ENCODE peak calls at places on chromosomes 11 and 22, in ten cellular contexts. One of them, this sample, is unnamed.
A peak's percentile ranks its signal among the peaks of the same experiment; 100 is the strongest.

GRCh38 chr22:36223504-36223903 is 15.8 kb downstream of the APOL2 start:
- DNase-seq in BE2C: no peak
- DNase-seq in foreskin keratinocyte: no peak
- DNase-seq in prostate gland: no peak
- DNase-seq in fibroblast of pulmonary artery: no peak
- DNase-seq in tibial artery: no peak
- DNase-seq in mesothelial cell of epicardium: no peak
- DNase-seq in activated CD8-positive, alpha-beta T cell treated with anti-CD3 and anti-CD28 coated beads for 36 hours: no peak
- DNase-seq in heart left ventricle: peak; percentile 26
- DNase-seq in psoas muscle: peak; percentile 73
- DNase-seq in this sample: no peak

GRCh38 chr22:26592368-26593015 is 2.6 kb upstream of the TPST2 start:
- DNase-seq in prostate gland: no peak
- DNase-seq in BE2C: no peak
- DNase-seq in activated CD8-positive, alpha-beta T cell treated with anti-CD3 and anti-CD28 coated beads for 36 hours: peak; percentile 79
- DNase-seq in heart left ventricle: no peak
- DNase-seq in tibial artery: no peak
- DNase-seq in mesothelial cell of epicardium: no peak
- DNase-seq in psoas muscle: no peak
- DNase-seq in fibroblast of pulmonary artery: no peak
- DNase-seq in foreskin keratinocyte: no peak
- DNase-seq in this sample: no peak

GRCh38 chr22:35418088-35418487 is 18.1 kb downstream of the MCM5 start:
- DNase-seq in foreskin keratinocyte: no peak
- DNase-seq in heart left ventricle: no peak
- DNase-seq in fibroblast of pulmonary artery: peak; percentile 40
- DNase-seq in activated CD8-positive, alpha-beta T cell treated with anti-CD3 and anti-CD28 coated beads for 36 hours: no peak
- DNase-seq in BE2C: no peak
- DNase-seq in prostate gland: no peak
- DNase-seq in psoas muscle: no peak
- DNase-seq in tibial artery: no peak
- DNase-seq in mesothelial cell of epicardium: no peak
- DNase-seq in this sample: no peak

GRCh38 chr22:44091751-44092150 is 67.6 kb downstream of the PARVB start:
- DNase-seq in heart left ventricle: no peak
- DNase-seq in mesothelial cell of epicardium: no peak
- DNase-seq in tibial artery: no peak
- DNase-seq in BE2C: no peak
- DNase-seq in fibroblast of pulmonary artery: no peak
- DNase-seq in prostate gland: no peak
- DNase-seq in psoas muscle: peak; percentile 11
- DNase-seq in activated CD8-positive, alpha-beta T cell treated with anti-CD3 and anti-CD28 coated beads for 36 hours: no peak
- DNase-seq in foreskin keratinocyte: no peak
- DNase-seq in this sample: no peak

GRCh38 chr11:60933416-60933815 is 9.2 kb downstream of the TMEM132A start:
- DNase-seq in mesothelial cell of epicardium: no peak
- DNase-seq in foreskin keratinocyte: no peak
- DNase-seq in heart left ventricle: no peak
- DNase-seq in activated CD8-positive, alpha-beta T cell treated with anti-CD3 and anti-CD28 coated beads for 36 hours: no peak
- DNase-seq in prostate gland: no peak
- DNase-seq in tibial artery: no peak
- DNase-seq in BE2C: no peak
- DNase-seq in psoas muscle: peak; percentile 33
- DNase-seq in fibroblast of pulmonary artery: no peak
- DNase-seq in this sample: no peak

GRCh38 chr22:24128024-24128423 is 53.3 kb upstream of the SUSD2 start:
- DNase-seq in foreskin keratinocyte: no peak
- DNase-seq in tibial artery: no peak
- DNase-seq in fibroblast of pulmonary artery: no peak
- DNase-seq in heart left ventricle: no peak
- DNase-seq in psoas muscle: no peak
- DNase-seq in BE2C: no peak
- DNase-seq in mesothelial cell of epicardium: no peak
- DNase-seq in prostate gland: no peak
- DNase-seq in activated CD8-positive, alpha-beta T cell treated with anti-CD3 and anti-CD28 coated beads for 36 hours: no peak
- DNase-seq in this sample: no peak

GRCh38 chr11:20158597-20159257 is 1.5 kb downstream of the DBX1 start:
- DNase-seq in psoas muscle: peak; percentile 58
- DNase-seq in fibroblast of pulmonary artery: peak; percentile 77
- DNase-seq in mesothelial cell of epicardium: peak; percentile 84
- DNase-seq in tibial artery: peak; percentile 39
- DNase-seq in BE2C: no peak
- DNase-seq in activated CD8-positive, alpha-beta T cell treated with anti-CD3 and anti-CD28 coated beads for 36 hours: peak; percentile 27
- DNase-seq in foreskin keratinocyte: peak; percentile 15
- DNase-seq in prostate gland: peak; percentile 9
- DNase-seq in heart left ventricle: peak; percentile 47
- DNase-seq in this sample: no peak

GRCh38 chr11:23021287-23021863 is 161.1 kb upstream of the CCDC179 start:
- DNase-seq in psoas muscle: no peak
- DNase-seq in tibial artery: no peak
- DNase-seq in heart left ventricle: no peak
- DNase-seq in foreskin keratinocyte: no peak
- DNase-seq in BE2C: peak; percentile 22
- DNase-seq in prostate gland: no peak
- DNase-seq in mesothelial cell of epicardium: no peak
- DNase-seq in activated CD8-positive, alpha-beta T cell treated with anti-CD3 and anti-CD28 coated beads for 36 hours: peak; percentile 13
- DNase-seq in fibroblast of pulmonary artery: peak; percentile 47
- DNase-seq in this sample: peak; percentile 11

GRCh38 chr11:120587299-120587698 is 75.8 kb downstream of the GRIK4 start:
- DNase-seq in psoas muscle: no peak
- DNase-seq in foreskin keratinocyte: no peak
- DNase-seq in tibial artery: no peak
- DNase-seq in activated CD8-positive, alpha-beta T cell treated with anti-CD3 and anti-CD28 coated beads for 36 hours: no peak
- DNase-seq in prostate gland: no peak
- DNase-seq in BE2C: no peak
- DNase-seq in heart left ventricle: no peak
- DNase-seq in mesothelial cell of epicardium: no peak
- DNase-seq in fibroblast of pulmonary artery: no peak
- DNase-seq in this sample: no peak

GRCh38 chr11:67357831-67358555 is 4.6 kb upstream of the POLD4 start:
- DNase-seq in prostate gland: no peak
- DNase-seq in activated CD8-positive, alpha-beta T cell treated with anti-CD3 and anti-CD28 coated beads for 36 hours: no peak
- DNase-seq in BE2C: no peak
- DNase-seq in mesothelial cell of epicardium: no peak
- DNase-seq in heart left ventricle: no peak
- DNase-seq in psoas muscle: no peak
- DNase-seq in tibial artery: no peak
- DNase-seq in foreskin keratinocyte: no peak
- DNase-seq in fibroblast of pulmonary artery: peak; percentile 49
- DNase-seq in this sample: no peak

GRCh38 chr11:43830928-43831440 is 49.6 kb upstream of the ALKBH3 start:
- DNase-seq in prostate gland: no peak
- DNase-seq in heart left ventricle: no peak
- DNase-seq in foreskin keratinocyte: peak; percentile 99
- DNase-seq in fibroblast of pulmonary artery: peak; percentile 98
- DNase-seq in tibial artery: peak; percentile 23
- DNase-seq in psoas muscle: peak; percentile 59
- DNase-seq in BE2C: peak; percentile 39
- DNase-seq in mesothelial cell of epicardium: no peak
- DNase-seq in activated CD8-positive, alpha-beta T cell treated with anti-CD3 and anti-CD28 coated beads for 36 hours: peak; percentile 76
- DNase-seq in this sample: no peak

GRCh38 chr11:102886999-102887398 is 12.2 kb upstream of the MMP12 start:
- DNase-seq in heart left ventricle: no peak
- DNase-seq in tibial artery: no peak
- DNase-seq in foreskin keratinocyte: no peak
- DNase-seq in mesothelial cell of epicardium: no peak
- DNase-seq in BE2C: no peak
- DNase-seq in psoas muscle: no peak
- DNase-seq in activated CD8-positive, alpha-beta T cell treated with anti-CD3 and anti-CD28 coated beads for 36 hours: no peak
- DNase-seq in prostate gland: no peak
- DNase-seq in fibroblast of pulmonary artery: no peak
- DNase-seq in this sample: no peak

GRCh38 chr11:6911946-6912345 is 8.9 kb upstream of the OR2D3 start:
- DNase-seq in activated CD8-positive, alpha-beta T cell treated with anti-CD3 and anti-CD28 coated beads for 36 hours: no peak
- DNase-seq in foreskin keratinocyte: no peak
- DNase-seq in mesothelial cell of epicardium: no peak
- DNase-seq in psoas muscle: no peak
- DNase-seq in fibroblast of pulmonary artery: peak; percentile 80
- DNase-seq in tibial artery: no peak
- DNase-seq in BE2C: no peak
- DNase-seq in heart left ventricle: no peak
- DNase-seq in prostate gland: no peak
- DNase-seq in this sample: no peak

DNA sequence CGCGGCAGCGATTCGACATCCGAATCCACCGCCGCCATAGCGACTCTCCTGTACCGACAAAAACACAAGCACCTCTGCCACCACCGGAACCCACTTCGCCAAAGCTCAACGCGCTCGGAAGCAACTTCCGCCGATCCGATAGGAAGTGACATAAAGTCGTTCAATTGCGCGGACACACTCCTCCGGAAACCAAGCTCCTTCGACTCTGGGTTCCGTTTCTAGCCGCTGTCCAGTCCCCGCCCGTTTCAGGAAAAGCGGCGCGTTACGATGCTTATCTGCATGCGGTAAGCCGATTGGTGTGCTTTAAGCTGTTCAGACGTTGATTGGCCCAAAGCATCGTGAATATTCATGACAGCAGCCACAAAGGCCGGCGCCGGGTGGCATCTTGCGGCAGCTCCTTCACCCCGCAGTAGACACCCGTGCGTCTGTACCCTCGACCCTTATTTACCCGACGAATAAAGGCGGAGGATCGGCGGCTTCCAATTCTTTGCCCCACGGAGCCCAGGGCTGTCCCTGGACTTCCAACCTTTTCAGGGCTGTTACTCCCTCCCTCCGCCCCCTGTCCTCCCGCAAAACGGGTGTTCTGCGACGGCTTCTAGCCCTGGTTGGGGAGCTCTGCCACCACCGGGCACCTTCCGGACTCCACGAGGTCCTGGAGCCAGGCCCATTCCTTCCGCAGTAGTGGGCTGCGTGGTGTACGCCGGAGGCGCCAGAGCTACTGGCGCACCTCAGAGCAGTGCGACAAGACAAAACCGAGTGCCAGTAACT is at the start of gene TUT1:
- DNase-seq in activated CD8-positive, alpha-beta T cell treated with anti-CD3 and anti-CD28 coated beads for 36 hours: peak; percentile 98
- DNase-seq in mesothelial cell of epicardium: peak; percentile 94
- DNase-seq in tibial artery: peak; percentile 98
- DNase-seq in foreskin keratinocyte: peak; percentile 97
- DNase-seq in heart left ventricle: peak; percentile 97
- DNase-seq in fibroblast of pulmonary artery: peak; percentile 99
- DNase-seq in BE2C: peak; percentile 92
- DNase-seq in psoas muscle: peak; percentile 97
- DNase-seq in prostate gland: peak; percentile 99
- DNase-seq in this sample: peak; percentile 75
- TF ChIP-seq CTCF in activated CD8-positive, alpha-beta T cell treated with anti-CD3 and anti-CD28 coated beads for 36 hours: no peak
- TF ChIP-seq CTCF in mesothelial cell of epicardium: no peak
- TF ChIP-seq CTCF in tibial artery: no peak
- TF ChIP-seq CTCF in foreskin keratinocyte: peak; percentile 34
- TF ChIP-seq CTCF in heart left ventricle: peak; percentile 5
- TF ChIP-seq CTCF in fibroblast of pulmonary artery: no peak
- TF ChIP-seq CTCF in BE2C: no peak
- TF ChIP-seq CTCF in psoas muscle: no peak
- TF ChIP-seq CTCF in prostate gland: no peak
- TF ChIP-seq CTCF in this sample: no peak

DNA sequence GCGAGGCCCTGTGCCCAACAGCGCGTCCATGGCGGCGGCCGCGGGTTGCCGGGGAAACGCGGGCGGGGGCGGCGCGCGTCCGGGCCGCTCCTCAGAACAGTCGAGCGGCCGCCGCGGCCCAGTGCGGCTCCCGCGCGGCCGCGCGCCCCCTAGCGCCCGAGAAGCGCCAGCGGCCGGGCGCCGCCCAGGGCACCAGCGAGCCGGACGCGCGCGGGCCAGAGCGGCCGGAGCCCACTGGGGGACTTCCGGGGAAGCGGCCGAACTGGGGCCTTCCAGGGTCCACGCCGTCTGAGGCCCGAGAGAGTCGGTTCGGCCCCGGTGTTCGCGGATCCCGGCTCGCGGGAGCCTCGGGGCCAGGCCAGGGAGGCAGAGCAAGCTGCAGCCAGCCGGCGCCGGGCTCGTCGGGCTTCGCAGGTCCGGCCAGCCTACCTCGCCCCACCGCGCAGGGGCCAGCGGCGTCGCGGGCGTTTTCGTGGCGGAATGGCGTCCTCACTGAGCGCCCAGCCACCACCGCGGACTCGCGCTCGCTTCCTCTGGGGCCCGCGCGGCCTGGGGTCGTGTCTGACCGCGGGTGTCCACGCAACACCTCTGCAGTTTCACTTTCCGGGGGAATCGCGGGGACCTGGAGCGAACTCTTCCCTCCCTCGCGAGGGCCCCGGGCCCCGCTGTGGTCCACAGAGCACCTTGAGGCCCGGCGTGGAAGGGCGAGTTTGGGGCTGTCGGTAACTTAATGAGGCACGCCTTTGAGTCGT is at the start of gene DENND6B:
- DNase-seq in tibial artery: peak; percentile 73
- DNase-seq in psoas muscle: peak; percentile 91
- DNase-seq in fibroblast of pulmonary artery: peak; percentile 77
- DNase-seq in mesothelial cell of epicardium: peak; percentile 84
- DNase-seq in prostate gland: peak; percentile 76
- DNase-seq in activated CD8-positive, alpha-beta T cell treated with anti-CD3 and anti-CD28 coated beads for 36 hours: peak; percentile 74
- DNase-seq in BE2C: peak; percentile 86
- DNase-seq in heart left ventricle: peak; percentile 92
- DNase-seq in foreskin keratinocyte: no peak
- DNase-seq in this sample: peak; percentile 47
- TF ChIP-seq CTCF in tibial artery: peak; percentile 44
- TF ChIP-seq CTCF in psoas muscle: peak; percentile 79
- TF ChIP-seq CTCF in fibroblast of pulmonary artery: no peak
- TF ChIP-seq CTCF in mesothelial cell of epicardium: peak; percentile 63
- TF ChIP-seq CTCF in prostate gland: peak; percentile 27
- TF ChIP-seq CTCF in activated CD8-positive, alpha-beta T cell treated with anti-CD3 and anti-CD28 coated beads for 36 hours: peak; percentile 47
- TF ChIP-seq CTCF in BE2C: no peak
- TF ChIP-seq CTCF in heart left ventricle: peak; percentile 37
- TF ChIP-seq CTCF in foreskin keratinocyte: peak; percentile 77
- TF ChIP-seq CTCF in this sample: peak; percentile 47

GRCh38 chr11:123479048-123479837 is 49.2 kb downstream of the GRAMD1B start:
- DNase-seq in prostate gland: no peak
- DNase-seq in tibial artery: no peak
- DNase-seq in fibroblast of pulmonary artery: no peak
- DNase-seq in activated CD8-positive, alpha-beta T cell treated with anti-CD3 and anti-CD28 coated beads for 36 hours: peak; percentile 39
- DNase-seq in psoas muscle: no peak
- DNase-seq in BE2C: no peak
- DNase-seq in foreskin keratinocyte: no peak
- DNase-seq in mesothelial cell of epicardium: no peak
- DNase-seq in heart left ventricle: no peak
- DNase-seq in this sample: no peak
- TF ChIP-seq CTCF in prostate gland: no peak
- TF ChIP-seq CTCF in tibial artery: no peak
- TF ChIP-seq CTCF in fibroblast of pulmonary artery: no peak
- TF ChIP-seq CTCF in activated CD8-positive, alpha-beta T cell treated with anti-CD3 and anti-CD28 coated beads for 36 hours: no peak
- TF ChIP-seq CTCF in psoas muscle: no peak
- TF ChIP-seq CTCF in BE2C: no peak
- TF ChIP-seq CTCF in foreskin keratinocyte: no peak
- TF ChIP-seq CTCF in mesothelial cell of epicardium: no peak
- TF ChIP-seq CTCF in heart left ventricle: no peak
- TF ChIP-seq CTCF in this sample: no peak

GRCh38 chr11:37450613-37451012 is 852.6 kb upstream of the RAG2 start:
- DNase-seq in BE2C: no peak
- DNase-seq in heart left ventricle: no peak
- DNase-seq in prostate gland: no peak
- DNase-seq in fibroblast of pulmonary artery: peak; percentile 13
- DNase-seq in foreskin keratinocyte: peak; percentile 33
- DNase-seq in activated CD8-positive, alpha-beta T cell treated with anti-CD3 and anti-CD28 coated beads for 36 hours: peak; percentile 18
- DNase-seq in mesothelial cell of epicardium: no peak
- DNase-seq in psoas muscle: no peak
- DNase-seq in tibial artery: no peak
- DNase-seq in this sample: no peak

GRCh38 chr11:37451903-37452302 is 853.9 kb upstream of the RAG2 start:
- DNase-seq in fibroblast of pulmonary artery: no peak
- DNase-seq in heart left ventricle: no peak
- DNase-seq in mesothelial cell of epicardium: no peak
- DNase-seq in tibial artery: no peak
- DNase-seq in prostate gland: no peak
- DNase-seq in BE2C: no peak
- DNase-seq in activated CD8-positive, alpha-beta T cell treated with anti-CD3 and anti-CD28 coated beads for 36 hours: no peak
- DNase-seq in foreskin keratinocyte: no peak
- DNase-seq in psoas muscle: no peak
- DNase-seq in this sample: no peak

GRCh38 chr11:37449146-37449545 is 851.1 kb upstream of the RAG2 start:
- DNase-seq in tibial artery: no peak
- DNase-seq in activated CD8-positive, alpha-beta T cell treated with anti-CD3 and anti-CD28 coated beads for 36 hours: no peak
- DNase-seq in foreskin keratinocyte: peak; percentile 21
- DNase-seq in heart left ventricle: no peak
- DNase-seq in BE2C: no peak
- DNase-seq in fibroblast of pulmonary artery: peak; percentile 82
- DNase-seq in prostate gland: no peak
- DNase-seq in mesothelial cell of epicardium: no peak
- DNase-seq in psoas muscle: no peak
- DNase-seq in this sample: no peak
- TF ChIP-seq CTCF in tibial artery: no peak
- TF ChIP-seq CTCF in activated CD8-positive, alpha-beta T cell treated with anti-CD3 and anti-CD28 coated beads for 36 hours: no peak
- TF ChIP-seq CTCF in foreskin keratinocyte: peak; percentile 84
- TF ChIP-seq CTCF in heart left ventricle: no peak
- TF ChIP-seq CTCF in BE2C: peak; percentile 40
- TF ChIP-seq CTCF in fibroblast of pulmonary artery: peak; percentile 71
- TF ChIP-seq CTCF in prostate gland: no peak
- TF ChIP-seq CTCF in mesothelial cell of epicardium: peak; percentile 49
- TF ChIP-seq CTCF in psoas muscle: no peak
- TF ChIP-seq CTCF in this sample: peak; percentile 44

This sample was measured in D721Med.